ENCODE peak calls at places on chromosome 5, in four cellular contexts. One of them, this sample, is unnamed.

GRCh38 chr5:111948517-111948916 is 191.5 kb upstream of the NREP start:
- DNase-seq in HFFc6: peak; percentile 84
- DNase-seq in heart right ventricle: no peak
- DNase-seq in GM13977: no peak
- DNase-seq in this sample: no peak

GRCh38 chr5:144390133-144390532 is 219.5 kb downstream of the KCTD16 start:
- DNase-seq in GM13977: no peak
- DNase-seq in HFFc6: peak; percentile 19
- DNase-seq in heart right ventricle: no peak
- DNase-seq in this sample: no peak

GRCh38 chr5:40569549-40570270 is 110.0 kb upstream of the PTGER4 start:
- DNase-seq in GM13977: no peak
- DNase-seq in heart right ventricle: no peak
- DNase-seq in HFFc6: no peak
- DNase-seq in this sample: no peak

GRCh38 chr5:14286574-14287399 is 143.6 kb downstream of the TRIO start:
- DNase-seq in HFFc6: no peak
- DNase-seq in heart right ventricle: no peak
- DNase-seq in GM13977: peak; percentile 33
- DNase-seq in this sample: peak; percentile 44

GRCh38 chr5:14488697-14489096 is 92.9 kb upstream of the OTULINL start:
- DNase-seq in heart right ventricle: no peak
- DNase-seq in HFFc6: no peak
- DNase-seq in GM13977: no peak
- DNase-seq in this sample: no peak

GRCh38 chr5:96807099-96807654 is 568 bp downstream of the ERAP1 start:
- DNase-seq in GM13977: peak; percentile 66
- DNase-seq in HFFc6: peak; percentile 41
- DNase-seq in heart right ventricle: peak; percentile 82
- DNase-seq in this sample: peak; percentile 66

GRCh38 chr5:177538876-177539275 is 15.5 kb downstream of the FAM193B start:
- DNase-seq in HFFc6: no peak
- DNase-seq in GM13977: no peak
- DNase-seq in heart right ventricle: peak; percentile 32
- DNase-seq in this sample: no peak

GRCh38 chr5:10528056-10528816 is 35.6 kb upstream of the ANKRD33B start:
- DNase-seq in heart right ventricle: no peak
- DNase-seq in HFFc6: peak; percentile 57
- DNase-seq in GM13977: no peak
- DNase-seq in this sample: no peak

GRCh38 chr5:176724472-176724871 is 77.2 kb downstream of the TSPAN17 start:
- DNase-seq in heart right ventricle: no peak
- DNase-seq in GM13977: no peak
- DNase-seq in HFFc6: no peak
- DNase-seq in this sample: no peak

GRCh38 chr5:3609120-3609681 is 13.6 kb downstream of the IRX1 start:
- DNase-seq in heart right ventricle: no peak
- DNase-seq in GM13977: no peak
- DNase-seq in HFFc6: no peak
- DNase-seq in this sample: no peak
- TF ChIP-seq CTCF in heart right ventricle: no peak
- TF ChIP-seq CTCF in GM13977: no peak
- TF ChIP-seq CTCF in HFFc6: no peak
- TF ChIP-seq CTCF in this sample: no peak

GRCh38 chr5:41968153-41968723 is 43.2 kb downstream of the FBXO4 start:
- DNase-seq in HFFc6: no peak
- DNase-seq in GM13977: no peak
- DNase-seq in heart right ventricle: no peak
- DNase-seq in this sample: no peak
- TF ChIP-seq CTCF in HFFc6: peak; percentile 59
- TF ChIP-seq CTCF in GM13977: no peak
- TF ChIP-seq CTCF in heart right ventricle: no peak
- TF ChIP-seq CTCF in this sample: no peak

GRCh38 chr5:6248132-6248531 is 130.2 kb downstream of the MED10 start:
- DNase-seq in HFFc6: no peak
- DNase-seq in GM13977: no peak
- DNase-seq in heart right ventricle: no peak
- DNase-seq in this sample: no peak

GRCh38 chr5:6246820-6247437 is 131.4 kb downstream of the MED10 start:
- DNase-seq in HFFc6: no peak
- DNase-seq in heart right ventricle: no peak
- DNase-seq in GM13977: no peak
- DNase-seq in this sample: no peak

GRCh38 chr5:6243706-6244105 is 134.6 kb downstream of the MED10 start:
- DNase-seq in GM13977: no peak
- DNase-seq in heart right ventricle: no peak
- DNase-seq in HFFc6: no peak
- DNase-seq in this sample: no peak
- TF ChIP-seq CTCF in GM13977: no peak
- TF ChIP-seq CTCF in heart right ventricle: no peak
- TF ChIP-seq CTCF in HFFc6: no peak
- TF ChIP-seq CTCF in this sample: no peak

GRCh38 chr5:128154943-128155342 is 71.4 kb downstream of the SLC12A2 start:
- DNase-seq in GM13977: no peak
- DNase-seq in heart right ventricle: no peak
- DNase-seq in HFFc6: no peak
- DNase-seq in this sample: no peak

GRCh38 chr5:128158342-128158741 is 74.8 kb downstream of the SLC12A2 start:
- DNase-seq in heart right ventricle: no peak
- DNase-seq in GM13977: no peak
- DNase-seq in HFFc6: no peak
- DNase-seq in this sample: no peak

DNA sequence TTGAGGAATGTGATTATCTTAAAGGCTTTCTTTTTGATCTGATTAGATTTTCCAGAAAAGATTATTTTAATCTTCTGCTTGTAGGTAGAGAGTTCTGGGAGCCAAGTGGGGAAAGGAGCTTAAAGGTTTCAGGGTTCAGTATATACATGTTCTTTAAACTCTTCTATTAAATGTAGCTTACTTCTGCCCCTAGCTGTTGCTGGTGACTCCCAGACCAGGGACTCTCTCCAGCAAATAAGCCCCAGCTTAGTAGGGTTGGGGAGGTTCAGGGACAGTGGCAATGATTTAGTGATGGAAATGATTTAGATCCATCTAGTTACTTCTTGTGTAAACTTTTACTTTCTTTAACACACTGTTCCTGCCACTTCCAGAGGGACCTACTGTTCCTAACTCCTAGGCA is 72.2 kb downstream of the SLC12A2 start:
- DNase-seq in GM13977: no peak
- DNase-seq in HFFc6: no peak
- DNase-seq in heart right ventricle: no peak
- DNase-seq in this sample: no peak
- TF ChIP-seq CTCF in GM13977: no peak
- TF ChIP-seq CTCF in HFFc6: no peak
- TF ChIP-seq CTCF in heart right ventricle: no peak
- TF ChIP-seq CTCF in this sample: no peak

DNA sequence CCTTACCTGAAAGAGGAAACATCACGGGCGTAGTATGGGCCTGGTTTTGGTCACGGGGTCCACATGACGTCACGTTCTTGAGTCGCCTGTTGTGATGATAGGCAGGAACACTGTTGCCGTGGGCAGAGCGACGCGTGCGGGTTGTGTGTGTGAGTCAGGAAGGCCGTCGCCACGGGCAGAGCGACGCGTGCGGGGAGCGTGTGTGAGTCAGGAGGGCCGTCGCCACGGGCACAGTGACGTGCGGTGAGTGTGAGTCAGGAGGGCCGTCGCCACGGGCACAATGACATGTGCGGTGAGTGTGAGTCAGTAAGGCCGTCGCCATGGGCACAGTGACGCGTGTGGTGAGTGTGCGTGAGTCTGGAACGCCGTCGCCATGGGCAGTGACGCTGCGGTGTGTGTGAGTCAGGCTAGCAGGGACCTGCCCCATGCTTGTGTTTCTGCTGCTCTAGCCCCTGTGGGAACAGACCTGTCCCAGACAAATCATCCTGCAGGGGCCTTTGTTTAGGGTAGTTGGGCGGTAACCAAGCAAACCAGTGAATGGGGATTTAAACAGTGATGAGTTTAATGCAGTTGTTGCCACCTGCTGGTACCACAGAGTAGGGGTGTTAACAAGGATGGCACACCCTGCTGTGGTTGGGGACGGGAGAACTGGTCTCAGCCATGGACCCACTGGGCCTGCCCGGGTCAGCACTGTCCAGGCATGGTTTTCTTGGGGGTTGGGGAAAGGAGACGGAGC is 19.8 kb downstream of the TRIP13 start:
- DNase-seq in HFFc6: peak; percentile 95
- DNase-seq in heart right ventricle: no peak
- DNase-seq in GM13977: no peak
- DNase-seq in this sample: no peak
- TF ChIP-seq CTCF in HFFc6: peak; percentile 69
- TF ChIP-seq CTCF in heart right ventricle: no peak
- TF ChIP-seq CTCF in GM13977: no peak
- TF ChIP-seq CTCF in this sample: no peak

DNA sequence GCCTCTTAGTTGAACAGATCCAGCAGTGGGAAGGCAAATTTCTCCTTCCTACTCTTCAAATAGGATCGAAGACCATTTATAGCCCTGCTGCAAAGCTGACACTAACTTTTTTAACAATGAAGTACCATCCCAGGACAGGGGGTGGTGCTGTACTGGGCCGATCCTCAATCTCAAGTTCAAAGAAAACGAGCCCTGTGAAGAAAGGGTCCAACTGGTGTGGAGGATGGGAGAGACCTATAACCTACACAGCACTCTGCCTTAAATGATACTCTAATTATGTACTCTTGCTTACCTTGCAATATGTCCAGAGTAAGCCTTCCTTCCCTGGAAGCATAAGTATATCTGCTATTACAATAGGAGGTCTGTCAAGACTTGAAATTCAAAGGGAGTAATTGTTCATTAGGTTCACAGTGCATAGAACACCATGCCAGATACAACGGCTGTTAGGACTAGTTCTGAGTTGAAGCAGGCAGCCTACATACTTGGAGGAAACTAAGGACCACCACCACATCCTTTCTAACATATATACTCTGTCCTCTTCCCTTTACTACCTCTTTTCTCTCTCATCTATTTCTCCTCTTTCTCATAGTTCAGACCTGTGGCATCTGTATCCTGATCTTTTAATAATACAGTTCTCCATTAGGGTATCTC is 6.2 kb downstream of the ETF1 start:
- DNase-seq in GM13977: no peak
- DNase-seq in HFFc6: no peak
- DNase-seq in heart right ventricle: no peak
- DNase-seq in this sample: no peak
- TF ChIP-seq CTCF in GM13977: peak; percentile 19
- TF ChIP-seq CTCF in HFFc6: peak; percentile 69
- TF ChIP-seq CTCF in heart right ventricle: no peak
- TF ChIP-seq CTCF in this sample: no peak

GRCh38 chr5:179008667-179009066 is 13.5 kb upstream of the GRM6 start:
- DNase-seq in HFFc6: no peak
- DNase-seq in GM13977: no peak
- DNase-seq in heart right ventricle: no peak
- DNase-seq in this sample: no peak
- TF ChIP-seq CTCF in HFFc6: peak; percentile 70
- TF ChIP-seq CTCF in GM13977: no peak
- TF ChIP-seq CTCF in heart right ventricle: no peak
- TF ChIP-seq CTCF in this sample: no peak

This sample was measured in GM10248.